ENCODE peak calls at places on chromosomes 7 and 10, in four cellular contexts. R is stimulated activated CD4-positive, alpha-beta T cell treated with anti-CD3 and anti-CD28 coated beads, Interleukin-1b, Interleukin-23, amount 100 ng/mL, for 24 hours; A is activated CD8-positive, alpha-beta T cell treated with anti-CD3 and anti-CD28 coated beads for 36 hours; T is cardiac muscle cell. M is an unnamed sample.

GRCh38 chr10:22693371-22693784 is 21.0 kb downstream of the PIP4K2A start:
- DNase-seq in R (no peak), A (peak; percentile 67), T (peak; percentile 67), M (peak; percentile 73)

GRCh38 chr7:106060394-106060920 is 51.7 kb downstream of the SYPL1 start:
- DNase-seq in R (no peak), A (no peak), T (no peak), M (no peak)

GRCh38 chr7:159086301-159086925 is 58.3 kb downstream of the VIPR2 start:
- DNase-seq in R (no peak), A (no peak), T (no peak), M (no peak)

GRCh38 chr7:155807805-155808550 is 4.3 kb downstream of the SHH start:
- DNase-seq in R (no peak), A (no peak), T (no peak), M (no peak)

GRCh38 chr7:2982831-2983230 is 60.8 kb downstream of the CARD11 start:
- DNase-seq in R (peak; percentile 32), A (peak; percentile 87), T (no peak), M (no peak)

GRCh38 chr10:785539-786214 is 96.2 kb upstream of the DIP2C start:
- DNase-seq in R (no peak), A (no peak), T (no peak), M (no peak)

GRCh38 chr7:139457153-139457946 is 26.1 kb downstream of the KLRG2 start:
- DNase-seq in R (no peak), A (no peak), T (peak; percentile 19), M (no peak)

GRCh38 chr7:124918662-124919061 is 11.0 kb downstream of the POT1 start:
- DNase-seq in R (no peak), A (no peak), T (no peak), M (no peak)

GRCh38 chr10:130568246-130568645 is 432.1 kb downstream of the GLRX3 start:
- DNase-seq in R (no peak), A (no peak), T (no peak), M (no peak)

GRCh38 chr7:12444785-12445184 is 41.1 kb upstream of the VWDE start:
- DNase-seq in R (no peak), A (no peak), T (no peak), M (no peak)

GRCh38 chr7:55552320-55553086 is 19.8 kb downstream of the VOPP1 start:
- DNase-seq in R (no peak), A (no peak), T (peak; percentile 82), M (peak; percentile 58)

GRCh38 chr10:94299417-94299816 is 63.3 kb downstream of the NOC3L start:
- DNase-seq in R (no peak), A (peak; percentile 33), T (peak; percentile 68), M (peak; percentile 78)

GRCh38 chr7:130409067-130409721 is 28.9 kb downstream of the CPA1 start:
- DNase-seq in R (no peak), A (no peak), T (peak; percentile 53), M (peak; percentile 54)

GRCh38 chr10:116722736-116723427 is 19.5 kb downstream of the HSPA12A start:
- DNase-seq in R (no peak), A (no peak), T (no peak), M (no peak)

GRCh38 chr7:20698469-20698868 is 83.0 kb downstream of the ABCB5 start:
- DNase-seq in R (no peak), A (no peak), T (no peak), M (no peak)

GRCh38 chr7:82442492-82443043 is 1.0 kb downstream of the CACNA2D1 start:
- DNase-seq in R (no peak), A (peak; percentile 4), T (peak; percentile 35), M (no peak)

GRCh38 chr7:122161628-122162027 is 17.6 kb upstream of the AASS start:
- DNase-seq in R (no peak), A (no peak), T (no peak), M (no peak)

GRCh38 chr10:97828721-97829120 is 20.9 kb upstream of the GOLGA7B start:
- DNase-seq in R (no peak), A (no peak), T (no peak), M (no peak)

GRCh38 chr7:99124636-99125504 is 19.0 kb downstream of the SMURF1 start:
- DNase-seq in R (no peak), A (no peak), T (no peak), M (no peak)

GRCh38 chr10:24958701-24959392 is 6.4 kb upstream of the PRTFDC1 start:
- DNase-seq in R (no peak), A (no peak), T (peak; percentile 86), M (peak; percentile 84)

GRCh38 chr7:102933763-102934162 is 21.0 kb downstream of the LRRC17 start:
- DNase-seq in R (no peak), A (no peak), T (peak; percentile 99), M (peak; percentile 96)

GRCh38 chr10:51109821-51110533 is 35.7 kb downstream of the PRKG1 start:
- DNase-seq in R (no peak), A (no peak), T (peak; percentile 56), M (peak; percentile 85)